ENCODE peak calls at places on chromosome 19, in ten cellular contexts. One of them, this sample, is unnamed.
A peak's percentile ranks its signal among the peaks of the same experiment; 100 is the strongest.

GRCh38 chr19:19538077-19538764 is at the start of gene CILP2:
- DNase-seq in germinal center: peak; percentile 77
- DNase-seq in NCI-H2081: peak; percentile 18
- DNase-seq in K562: peak; percentile 48
- DNase-seq in caudate nucleus: no peak
- DNase-seq in uterus: no peak
- DNase-seq in NCI-H187: no peak
- DNase-seq in foreskin fibroblast: peak; percentile 63
- DNase-seq in natural killer cell treated with Interleukin-12 subunit alpha and Interleukin-12 subunit beta and Interleukin-15 and Interleukin-18, amount 100 ng/mL, for 72 hours: no peak
- DNase-seq in astrocyte of the cerebellum: no peak
- DNase-seq in this sample: no peak

GRCh38 chr19:33740811-33741396 is 55.8 kb upstream of the KCTD15 start:
- DNase-seq in germinal center: peak; percentile 16
- DNase-seq in NCI-H2081: no peak
- DNase-seq in K562: peak; percentile 74
- DNase-seq in caudate nucleus: no peak
- DNase-seq in uterus: no peak
- DNase-seq in NCI-H187: no peak
- DNase-seq in foreskin fibroblast: peak; percentile 45
- DNase-seq in natural killer cell treated with Interleukin-12 subunit alpha and Interleukin-12 subunit beta and Interleukin-15 and Interleukin-18, amount 100 ng/mL, for 72 hours: no peak
- DNase-seq in astrocyte of the cerebellum: peak; percentile 20
- DNase-seq in this sample: no peak

GRCh38 chr19:9836021-9836420 is 903 bp downstream of the PIN1 start:
- DNase-seq in germinal center: no peak
- DNase-seq in NCI-H2081: peak; percentile 41
- DNase-seq in K562: peak; percentile 8
- DNase-seq in caudate nucleus: no peak
- DNase-seq in uterus: no peak
- DNase-seq in NCI-H187: no peak
- DNase-seq in foreskin fibroblast: peak; percentile 80
- DNase-seq in natural killer cell treated with Interleukin-12 subunit alpha and Interleukin-12 subunit beta and Interleukin-15 and Interleukin-18, amount 100 ng/mL, for 72 hours: no peak
- DNase-seq in astrocyte of the cerebellum: peak; percentile 15
- DNase-seq in this sample: no peak

GRCh38 chr19:41696402-41697197 is 8.5 kb upstream of the CEACAM7 start:
- DNase-seq in germinal center: no peak
- DNase-seq in NCI-H2081: no peak
- DNase-seq in K562: no peak
- DNase-seq in caudate nucleus: no peak
- DNase-seq in uterus: no peak
- DNase-seq in NCI-H187: no peak
- DNase-seq in foreskin fibroblast: peak; percentile 12
- DNase-seq in natural killer cell treated with Interleukin-12 subunit alpha and Interleukin-12 subunit beta and Interleukin-15 and Interleukin-18, amount 100 ng/mL, for 72 hours: no peak
- DNase-seq in astrocyte of the cerebellum: no peak
- DNase-seq in this sample: no peak

GRCh38 chr19:2771786-2772674 is 11.0 kb downstream of the SGTA start:
- DNase-seq in germinal center: no peak
- DNase-seq in NCI-H2081: no peak
- DNase-seq in K562: no peak
- DNase-seq in caudate nucleus: no peak
- DNase-seq in uterus: no peak
- DNase-seq in NCI-H187: no peak
- DNase-seq in foreskin fibroblast: peak; percentile 49
- DNase-seq in natural killer cell treated with Interleukin-12 subunit alpha and Interleukin-12 subunit beta and Interleukin-15 and Interleukin-18, amount 100 ng/mL, for 72 hours: peak; percentile 35
- DNase-seq in astrocyte of the cerebellum: no peak
- DNase-seq in this sample: no peak

GRCh38 chr19:7983995-7984837 is 21.2 kb downstream of the ELAVL1 start:
- DNase-seq in germinal center: no peak
- DNase-seq in NCI-H2081: no peak
- DNase-seq in K562: no peak
- DNase-seq in caudate nucleus: no peak
- DNase-seq in uterus: no peak
- DNase-seq in NCI-H187: no peak
- DNase-seq in foreskin fibroblast: no peak
- DNase-seq in natural killer cell treated with Interleukin-12 subunit alpha and Interleukin-12 subunit beta and Interleukin-15 and Interleukin-18, amount 100 ng/mL, for 72 hours: no peak
- DNase-seq in astrocyte of the cerebellum: no peak
- DNase-seq in this sample: no peak

GRCh38 chr19:2129022-2129421 is 22.3 kb downstream of the AP3D1 start:
- DNase-seq in germinal center: no peak
- DNase-seq in NCI-H2081: no peak
- DNase-seq in K562: no peak
- DNase-seq in caudate nucleus: no peak
- DNase-seq in uterus: no peak
- DNase-seq in NCI-H187: no peak
- DNase-seq in foreskin fibroblast: no peak
- DNase-seq in natural killer cell treated with Interleukin-12 subunit alpha and Interleukin-12 subunit beta and Interleukin-15 and Interleukin-18, amount 100 ng/mL, for 72 hours: no peak
- DNase-seq in astrocyte of the cerebellum: no peak
- DNase-seq in this sample: no peak

GRCh38 chr19:39845621-39846175 is 481 bp downstream of the FBL start:
- DNase-seq in germinal center: no peak
- DNase-seq in NCI-H2081: peak; percentile 16
- DNase-seq in K562: peak; percentile 60
- DNase-seq in caudate nucleus: no peak
- DNase-seq in uterus: no peak
- DNase-seq in NCI-H187: no peak
- DNase-seq in foreskin fibroblast: peak; percentile 70
- DNase-seq in natural killer cell treated with Interleukin-12 subunit alpha and Interleukin-12 subunit beta and Interleukin-15 and Interleukin-18, amount 100 ng/mL, for 72 hours: no peak
- DNase-seq in astrocyte of the cerebellum: no peak
- DNase-seq in this sample: no peak

GRCh38 chr19:55616395-55616875 is 7.9 kb downstream of the ZNF784 start:
- DNase-seq in germinal center: no peak
- DNase-seq in NCI-H2081: no peak
- DNase-seq in K562: no peak
- DNase-seq in caudate nucleus: no peak
- DNase-seq in uterus: no peak
- DNase-seq in NCI-H187: no peak
- DNase-seq in foreskin fibroblast: no peak
- DNase-seq in natural killer cell treated with Interleukin-12 subunit alpha and Interleukin-12 subunit beta and Interleukin-15 and Interleukin-18, amount 100 ng/mL, for 72 hours: no peak
- DNase-seq in astrocyte of the cerebellum: no peak
- DNase-seq in this sample: no peak

GRCh38 chr19:14112051-14112808 is 5.3 kb downstream of the PRKACA start:
- DNase-seq in germinal center: no peak
- DNase-seq in NCI-H2081: no peak
- DNase-seq in K562: no peak
- DNase-seq in caudate nucleus: no peak
- DNase-seq in uterus: no peak
- DNase-seq in NCI-H187: no peak
- DNase-seq in foreskin fibroblast: peak; percentile 41
- DNase-seq in natural killer cell treated with Interleukin-12 subunit alpha and Interleukin-12 subunit beta and Interleukin-15 and Interleukin-18, amount 100 ng/mL, for 72 hours: no peak
- DNase-seq in astrocyte of the cerebellum: no peak
- DNase-seq in this sample: no peak

GRCh38 chr19:30518965-30519606 is 146.9 kb downstream of the ZNF536 start:
- DNase-seq in germinal center: no peak
- DNase-seq in NCI-H2081: no peak
- DNase-seq in K562: no peak
- DNase-seq in caudate nucleus: no peak
- DNase-seq in uterus: no peak
- DNase-seq in NCI-H187: no peak
- DNase-seq in foreskin fibroblast: no peak
- DNase-seq in natural killer cell treated with Interleukin-12 subunit alpha and Interleukin-12 subunit beta and Interleukin-15 and Interleukin-18, amount 100 ng/mL, for 72 hours: no peak
- DNase-seq in astrocyte of the cerebellum: no peak
- DNase-seq in this sample: no peak

GRCh38 chr19:20333508-20333907 is 166.5 kb downstream of the ZNF486 start:
- DNase-seq in germinal center: no peak
- DNase-seq in NCI-H2081: no peak
- DNase-seq in K562: no peak
- DNase-seq in caudate nucleus: no peak
- DNase-seq in uterus: no peak
- DNase-seq in NCI-H187: no peak
- DNase-seq in foreskin fibroblast: no peak
- DNase-seq in natural killer cell treated with Interleukin-12 subunit alpha and Interleukin-12 subunit beta and Interleukin-15 and Interleukin-18, amount 100 ng/mL, for 72 hours: no peak
- DNase-seq in astrocyte of the cerebellum: no peak
- DNase-seq in this sample: no peak

This sample was measured in pulmonary artery endothelial cell.